ENCODE peak calls at places on chromosomes 3 and 15, in eight cellular contexts. One of them, this sample, is unnamed.

GRCh38 chr3:72517804-72518442 is 330.3 kb downstream of the SHQ1 start:
- DNase-seq in stimulated activated CD4-positive, alpha-beta T cell treated with anti-CD3 and anti-CD28 coated beads, TNF-alpha, amount 100 ng/mL, for 4 hours: no peak
- DNase-seq in NCI-H1105: no peak
- DNase-seq in AG08396: no peak
- DNase-seq in C1 segment of cervical spinal cord: no peak
- DNase-seq in nucleus accumbens: no peak
- DNase-seq in T-cell: no peak
- DNase-seq in CD8-positive, alpha-beta memory T cell: no peak
- DNase-seq in this sample: no peak

GRCh38 chr3:31004025-31004678 is 109.7 kb upstream of the GADL1 start:
- DNase-seq in AG08396: peak; percentile 65
- DNase-seq in NCI-H1105: no peak
- DNase-seq in T-cell: no peak
- DNase-seq in stimulated activated CD4-positive, alpha-beta T cell treated with anti-CD3 and anti-CD28 coated beads, TNF-alpha, amount 100 ng/mL, for 4 hours: no peak
- DNase-seq in CD8-positive, alpha-beta memory T cell: no peak
- DNase-seq in C1 segment of cervical spinal cord: no peak
- DNase-seq in nucleus accumbens: no peak
- DNase-seq in this sample: no peak

GRCh38 chr3:99875925-99876781 is 58.5 kb downstream of the CMSS1 start:
- DNase-seq in CD8-positive, alpha-beta memory T cell: peak; percentile 65
- DNase-seq in nucleus accumbens: peak; percentile 64
- DNase-seq in stimulated activated CD4-positive, alpha-beta T cell treated with anti-CD3 and anti-CD28 coated beads, TNF-alpha, amount 100 ng/mL, for 4 hours: peak; percentile 60
- DNase-seq in C1 segment of cervical spinal cord: peak; percentile 60
- DNase-seq in AG08396: peak; percentile 85
- DNase-seq in T-cell: peak; percentile 52
- DNase-seq in NCI-H1105: peak; percentile 63
- DNase-seq in this sample: peak; percentile 67

GRCh38 chr3:149567307-149567861 is 90.4 kb downstream of the WWTR1 start:
- DNase-seq in nucleus accumbens: no peak
- DNase-seq in NCI-H1105: no peak
- DNase-seq in T-cell: no peak
- DNase-seq in C1 segment of cervical spinal cord: no peak
- DNase-seq in AG08396: no peak
- DNase-seq in stimulated activated CD4-positive, alpha-beta T cell treated with anti-CD3 and anti-CD28 coated beads, TNF-alpha, amount 100 ng/mL, for 4 hours: no peak
- DNase-seq in CD8-positive, alpha-beta memory T cell: no peak
- DNase-seq in this sample: no peak

GRCh38 chr3:64612916-64613526 is 74.8 kb downstream of the ADAMTS9 start:
- DNase-seq in T-cell: no peak
- DNase-seq in AG08396: no peak
- DNase-seq in nucleus accumbens: no peak
- DNase-seq in stimulated activated CD4-positive, alpha-beta T cell treated with anti-CD3 and anti-CD28 coated beads, TNF-alpha, amount 100 ng/mL, for 4 hours: no peak
- DNase-seq in NCI-H1105: no peak
- DNase-seq in CD8-positive, alpha-beta memory T cell: no peak
- DNase-seq in C1 segment of cervical spinal cord: no peak
- DNase-seq in this sample: no peak

GRCh38 chr3:8658326-8659212 is 14.0 kb upstream of the SSUH2 start:
- DNase-seq in stimulated activated CD4-positive, alpha-beta T cell treated with anti-CD3 and anti-CD28 coated beads, TNF-alpha, amount 100 ng/mL, for 4 hours: no peak
- DNase-seq in NCI-H1105: peak; percentile 52
- DNase-seq in nucleus accumbens: no peak
- DNase-seq in AG08396: no peak
- DNase-seq in T-cell: no peak
- DNase-seq in CD8-positive, alpha-beta memory T cell: no peak
- DNase-seq in C1 segment of cervical spinal cord: no peak
- DNase-seq in this sample: no peak

GRCh38 chr15:100687532-100688215 is 85.3 kb downstream of the ASB7 start:
- DNase-seq in nucleus accumbens: no peak
- DNase-seq in CD8-positive, alpha-beta memory T cell: no peak
- DNase-seq in AG08396: peak; percentile 50
- DNase-seq in T-cell: no peak
- DNase-seq in C1 segment of cervical spinal cord: no peak
- DNase-seq in NCI-H1105: no peak
- DNase-seq in stimulated activated CD4-positive, alpha-beta T cell treated with anti-CD3 and anti-CD28 coated beads, TNF-alpha, amount 100 ng/mL, for 4 hours: no peak
- DNase-seq in this sample: no peak

GRCh38 chr3:172065967-172066762 is 26.8 kb downstream of the FNDC3B start:
- DNase-seq in AG08396: no peak
- DNase-seq in T-cell: no peak
- DNase-seq in stimulated activated CD4-positive, alpha-beta T cell treated with anti-CD3 and anti-CD28 coated beads, TNF-alpha, amount 100 ng/mL, for 4 hours: no peak
- DNase-seq in C1 segment of cervical spinal cord: no peak
- DNase-seq in nucleus accumbens: no peak
- DNase-seq in CD8-positive, alpha-beta memory T cell: no peak
- DNase-seq in NCI-H1105: no peak
- DNase-seq in this sample: no peak

GRCh38 chr3:177300039-177300833 is 103.0 kb upstream of the TBL1XR1 start:
- DNase-seq in AG08396: no peak
- DNase-seq in CD8-positive, alpha-beta memory T cell: no peak
- DNase-seq in T-cell: no peak
- DNase-seq in nucleus accumbens: no peak
- DNase-seq in C1 segment of cervical spinal cord: no peak
- DNase-seq in NCI-H1105: no peak
- DNase-seq in stimulated activated CD4-positive, alpha-beta T cell treated with anti-CD3 and anti-CD28 coated beads, TNF-alpha, amount 100 ng/mL, for 4 hours: no peak
- DNase-seq in this sample: no peak

GRCh38 chr15:47337106-47337505 is 380.2 kb upstream of the SEMA6D start:
- DNase-seq in AG08396: no peak
- DNase-seq in stimulated activated CD4-positive, alpha-beta T cell treated with anti-CD3 and anti-CD28 coated beads, TNF-alpha, amount 100 ng/mL, for 4 hours: no peak
- DNase-seq in CD8-positive, alpha-beta memory T cell: no peak
- DNase-seq in C1 segment of cervical spinal cord: no peak
- DNase-seq in T-cell: no peak
- DNase-seq in NCI-H1105: no peak
- DNase-seq in nucleus accumbens: no peak
- DNase-seq in this sample: no peak

GRCh38 chr15:31511707-31512310 is 185.2 kb downstream of the KLF13 start:
- DNase-seq in T-cell: peak; percentile 43
- DNase-seq in nucleus accumbens: no peak
- DNase-seq in NCI-H1105: no peak
- DNase-seq in C1 segment of cervical spinal cord: no peak
- DNase-seq in AG08396: no peak
- DNase-seq in CD8-positive, alpha-beta memory T cell: peak; percentile 55
- DNase-seq in stimulated activated CD4-positive, alpha-beta T cell treated with anti-CD3 and anti-CD28 coated beads, TNF-alpha, amount 100 ng/mL, for 4 hours: peak; percentile 21
- DNase-seq in this sample: peak; percentile 62

GRCh38 chr3:55654123-55654787 is 167.1 kb upstream of the WNT5A start:
- DNase-seq in CD8-positive, alpha-beta memory T cell: no peak
- DNase-seq in C1 segment of cervical spinal cord: no peak
- DNase-seq in NCI-H1105: no peak
- DNase-seq in nucleus accumbens: no peak
- DNase-seq in stimulated activated CD4-positive, alpha-beta T cell treated with anti-CD3 and anti-CD28 coated beads, TNF-alpha, amount 100 ng/mL, for 4 hours: no peak
- DNase-seq in T-cell: no peak
- DNase-seq in AG08396: no peak
- DNase-seq in this sample: no peak

GRCh38 chr3:16467368-16467767 is 46.1 kb downstream of the RFTN1 start:
- DNase-seq in CD8-positive, alpha-beta memory T cell: peak; percentile 28
- DNase-seq in NCI-H1105: no peak
- DNase-seq in T-cell: peak; percentile 45
- DNase-seq in stimulated activated CD4-positive, alpha-beta T cell treated with anti-CD3 and anti-CD28 coated beads, TNF-alpha, amount 100 ng/mL, for 4 hours: peak; percentile 15
- DNase-seq in AG08396: no peak
- DNase-seq in C1 segment of cervical spinal cord: no peak
- DNase-seq in nucleus accumbens: no peak
- DNase-seq in this sample: peak; percentile 31

GRCh38 chr15:57559875-57560274 is 31.8 kb upstream of the MYZAP start:
- DNase-seq in NCI-H1105: peak; percentile 15
- DNase-seq in AG08396: peak; percentile 52
- DNase-seq in T-cell: peak; percentile 5
- DNase-seq in stimulated activated CD4-positive, alpha-beta T cell treated with anti-CD3 and anti-CD28 coated beads, TNF-alpha, amount 100 ng/mL, for 4 hours: peak; percentile 46
- DNase-seq in CD8-positive, alpha-beta memory T cell: peak; percentile 16
- DNase-seq in nucleus accumbens: peak; percentile 25
- DNase-seq in C1 segment of cervical spinal cord: peak; percentile 24
- DNase-seq in this sample: peak; percentile 38

GRCh38 chr3:125146601-125147490 is 65.7 kb downstream of the SLC12A8 start:
- DNase-seq in stimulated activated CD4-positive, alpha-beta T cell treated with anti-CD3 and anti-CD28 coated beads, TNF-alpha, amount 100 ng/mL, for 4 hours: no peak
- DNase-seq in NCI-H1105: no peak
- DNase-seq in nucleus accumbens: no peak
- DNase-seq in T-cell: no peak
- DNase-seq in C1 segment of cervical spinal cord: no peak
- DNase-seq in AG08396: no peak
- DNase-seq in CD8-positive, alpha-beta memory T cell: no peak
- DNase-seq in this sample: no peak

GRCh38 chr3:18442743-18443669 is 17.9 kb upstream of the SATB1 start:
- DNase-seq in nucleus accumbens: no peak
- DNase-seq in stimulated activated CD4-positive, alpha-beta T cell treated with anti-CD3 and anti-CD28 coated beads, TNF-alpha, amount 100 ng/mL, for 4 hours: no peak
- DNase-seq in C1 segment of cervical spinal cord: no peak
- DNase-seq in T-cell: no peak
- DNase-seq in CD8-positive, alpha-beta memory T cell: no peak
- DNase-seq in AG08396: no peak
- DNase-seq in NCI-H1105: no peak
- DNase-seq in this sample: no peak

GRCh38 chr15:68991723-68992122 is 22.8 kb upstream of the NOX5 start:
- DNase-seq in NCI-H1105: peak; percentile 14
- DNase-seq in C1 segment of cervical spinal cord: no peak
- DNase-seq in nucleus accumbens: no peak
- DNase-seq in CD8-positive, alpha-beta memory T cell: no peak
- DNase-seq in stimulated activated CD4-positive, alpha-beta T cell treated with anti-CD3 and anti-CD28 coated beads, TNF-alpha, amount 100 ng/mL, for 4 hours: no peak
- DNase-seq in T-cell: no peak
- DNase-seq in AG08396: no peak
- DNase-seq in this sample: no peak

GRCh38 chr3:184344579-184345350 is 7.4 kb downstream of the FAM131A start:
- DNase-seq in NCI-H1105: no peak
- DNase-seq in C1 segment of cervical spinal cord: no peak
- DNase-seq in stimulated activated CD4-positive, alpha-beta T cell treated with anti-CD3 and anti-CD28 coated beads, TNF-alpha, amount 100 ng/mL, for 4 hours: no peak
- DNase-seq in T-cell: no peak
- DNase-seq in nucleus accumbens: no peak
- DNase-seq in CD8-positive, alpha-beta memory T cell: no peak
- DNase-seq in AG08396: no peak
- DNase-seq in this sample: no peak

GRCh38 chr3:134384963-134385362 is 10.7 kb upstream of the AMOTL2 start:
- DNase-seq in stimulated activated CD4-positive, alpha-beta T cell treated with anti-CD3 and anti-CD28 coated beads, TNF-alpha, amount 100 ng/mL, for 4 hours: no peak
- DNase-seq in nucleus accumbens: no peak
- DNase-seq in C1 segment of cervical spinal cord: no peak
- DNase-seq in CD8-positive, alpha-beta memory T cell: no peak
- DNase-seq in AG08396: no peak
- DNase-seq in NCI-H1105: no peak
- DNase-seq in T-cell: no peak
- DNase-seq in this sample: no peak

GRCh38 chr15:26023691-26024090 is 160.6 kb upstream of the ATP10A start:
- DNase-seq in AG08396: no peak
- DNase-seq in C1 segment of cervical spinal cord: no peak
- DNase-seq in CD8-positive, alpha-beta memory T cell: no peak
- DNase-seq in T-cell: no peak
- DNase-seq in stimulated activated CD4-positive, alpha-beta T cell treated with anti-CD3 and anti-CD28 coated beads, TNF-alpha, amount 100 ng/mL, for 4 hours: no peak
- DNase-seq in NCI-H1105: no peak
- DNase-seq in nucleus accumbens: no peak
- DNase-seq in this sample: no peak

GRCh38 chr3:16528581-16528993 is 15.1 kb upstream of the RFTN1 start:
- DNase-seq in stimulated activated CD4-positive, alpha-beta T cell treated with anti-CD3 and anti-CD28 coated beads, TNF-alpha, amount 100 ng/mL, for 4 hours: no peak
- DNase-seq in nucleus accumbens: no peak
- DNase-seq in CD8-positive, alpha-beta memory T cell: no peak
- DNase-seq in AG08396: no peak
- DNase-seq in NCI-H1105: no peak
- DNase-seq in T-cell: no peak
- DNase-seq in C1 segment of cervical spinal cord: no peak
- DNase-seq in this sample: no peak

GRCh38 chr3:119297169-119297568 is 3.0 kb downstream of the ARHGAP31 start:
- DNase-seq in CD8-positive, alpha-beta memory T cell: no peak
- DNase-seq in C1 segment of cervical spinal cord: no peak
- DNase-seq in T-cell: no peak
- DNase-seq in AG08396: peak; percentile 43
- DNase-seq in NCI-H1105: no peak
- DNase-seq in stimulated activated CD4-positive, alpha-beta T cell treated with anti-CD3 and anti-CD28 coated beads, TNF-alpha, amount 100 ng/mL, for 4 hours: no peak
- DNase-seq in nucleus accumbens: no peak
- DNase-seq in this sample: no peak

GRCh38 chr3:144771401-144771870 is 799.8 kb downstream of the DIPK2A start:
- DNase-seq in nucleus accumbens: no peak
- DNase-seq in CD8-positive, alpha-beta memory T cell: no peak
- DNase-seq in stimulated activated CD4-positive, alpha-beta T cell treated with anti-CD3 and anti-CD28 coated beads, TNF-alpha, amount 100 ng/mL, for 4 hours: no peak
- DNase-seq in AG08396: no peak
- DNase-seq in C1 segment of cervical spinal cord: no peak
- DNase-seq in NCI-H1105: no peak
- DNase-seq in T-cell: no peak
- DNase-seq in this sample: no peak

GRCh38 chr3:140268610-140269009 is 333.6 kb downstream of the CLSTN2 start:
- DNase-seq in NCI-H1105: no peak
- DNase-seq in AG08396: no peak
- DNase-seq in CD8-positive, alpha-beta memory T cell: no peak
- DNase-seq in T-cell: no peak
- DNase-seq in stimulated activated CD4-positive, alpha-beta T cell treated with anti-CD3 and anti-CD28 coated beads, TNF-alpha, amount 100 ng/mL, for 4 hours: no peak
- DNase-seq in nucleus accumbens: no peak
- DNase-seq in C1 segment of cervical spinal cord: no peak
- DNase-seq in this sample: no peak

GRCh38 chr3:132038198-132038825 is 3.5 kb upstream of the CPNE4 start:
- DNase-seq in T-cell: no peak
- DNase-seq in nucleus accumbens: no peak
- DNase-seq in NCI-H1105: peak; percentile 57
- DNase-seq in C1 segment of cervical spinal cord: no peak
- DNase-seq in AG08396: peak; percentile 37
- DNase-seq in CD8-positive, alpha-beta memory T cell: no peak
- DNase-seq in stimulated activated CD4-positive, alpha-beta T cell treated with anti-CD3 and anti-CD28 coated beads, TNF-alpha, amount 100 ng/mL, for 4 hours: no peak
- DNase-seq in this sample: no peak

GRCh38 chr3:34275811-34276210 is 477.4 kb downstream of the PDCD6IP start:
- DNase-seq in CD8-positive, alpha-beta memory T cell: no peak
- DNase-seq in nucleus accumbens: no peak
- DNase-seq in stimulated activated CD4-positive, alpha-beta T cell treated with anti-CD3 and anti-CD28 coated beads, TNF-alpha, amount 100 ng/mL, for 4 hours: no peak
- DNase-seq in NCI-H1105: no peak
- DNase-seq in AG08396: no peak
- DNase-seq in T-cell: no peak
- DNase-seq in C1 segment of cervical spinal cord: no peak
- DNase-seq in this sample: no peak

GRCh38 chr15:48400086-48400485 is 68.9 kb downstream of the DUT start:
- DNase-seq in C1 segment of cervical spinal cord: no peak
- DNase-seq in NCI-H1105: no peak
- DNase-seq in CD8-positive, alpha-beta memory T cell: no peak
- DNase-seq in T-cell: no peak
- DNase-seq in stimulated activated CD4-positive, alpha-beta T cell treated with anti-CD3 and anti-CD28 coated beads, TNF-alpha, amount 100 ng/mL, for 4 hours: no peak
- DNase-seq in AG08396: no peak
- DNase-seq in nucleus accumbens: no peak
- DNase-seq in this sample: no peak

GRCh38 chr3:40437893-40438292 is 19.2 kb upstream of the RPL14 start:
- DNase-seq in NCI-H1105: no peak
- DNase-seq in C1 segment of cervical spinal cord: no peak
- DNase-seq in CD8-positive, alpha-beta memory T cell: no peak
- DNase-seq in nucleus accumbens: no peak
- DNase-seq in stimulated activated CD4-positive, alpha-beta T cell treated with anti-CD3 and anti-CD28 coated beads, TNF-alpha, amount 100 ng/mL, for 4 hours: no peak
- DNase-seq in AG08396: no peak
- DNase-seq in T-cell: no peak
- DNase-seq in this sample: no peak

GRCh38 chr15:79896131-79896633 is 632 bp downstream of the MTHFS start:
- DNase-seq in C1 segment of cervical spinal cord: no peak
- DNase-seq in T-cell: peak; percentile 36
- DNase-seq in AG08396: no peak
- DNase-seq in NCI-H1105: no peak
- DNase-seq in stimulated activated CD4-positive, alpha-beta T cell treated with anti-CD3 and anti-CD28 coated beads, TNF-alpha, amount 100 ng/mL, for 4 hours: no peak
- DNase-seq in CD8-positive, alpha-beta memory T cell: no peak
- DNase-seq in nucleus accumbens: no peak
- DNase-seq in this sample: no peak

GRCh38 chr3:46987485-46988401 is 8.3 kb downstream of the NBEAL2 start:
- DNase-seq in T-cell: peak; percentile 87
- DNase-seq in stimulated activated CD4-positive, alpha-beta T cell treated with anti-CD3 and anti-CD28 coated beads, TNF-alpha, amount 100 ng/mL, for 4 hours: peak; percentile 71
- DNase-seq in NCI-H1105: no peak
- DNase-seq in CD8-positive, alpha-beta memory T cell: peak; percentile 92
- DNase-seq in C1 segment of cervical spinal cord: no peak
- DNase-seq in AG08396: no peak
- DNase-seq in nucleus accumbens: no peak
- DNase-seq in this sample: peak; percentile 91

GRCh38 chr3:187382609-187383151 is 14.5 kb downstream of the RTP4 start:
- DNase-seq in nucleus accumbens: no peak
- DNase-seq in NCI-H1105: no peak
- DNase-seq in stimulated activated CD4-positive, alpha-beta T cell treated with anti-CD3 and anti-CD28 coated beads, TNF-alpha, amount 100 ng/mL, for 4 hours: no peak
- DNase-seq in CD8-positive, alpha-beta memory T cell: no peak
- DNase-seq in C1 segment of cervical spinal cord: no peak
- DNase-seq in T-cell: no peak
- DNase-seq in AG08396: no peak
- DNase-seq in this sample: no peak

GRCh38 chr3:149581681-149582349 is 76.0 kb downstream of the WWTR1 start:
- DNase-seq in nucleus accumbens: peak; percentile 73
- DNase-seq in stimulated activated CD4-positive, alpha-beta T cell treated with anti-CD3 and anti-CD28 coated beads, TNF-alpha, amount 100 ng/mL, for 4 hours: no peak
- DNase-seq in AG08396: peak; percentile 58
- DNase-seq in NCI-H1105: no peak
- DNase-seq in CD8-positive, alpha-beta memory T cell: no peak
- DNase-seq in T-cell: no peak
- DNase-seq in C1 segment of cervical spinal cord: no peak
- DNase-seq in this sample: no peak

GRCh38 chr3:183178833-183179549 is 16.5 kb upstream of the LAMP3 start:
- DNase-seq in CD8-positive, alpha-beta memory T cell: peak; percentile 16
- DNase-seq in AG08396: peak; percentile 55
- DNase-seq in T-cell: no peak
- DNase-seq in C1 segment of cervical spinal cord: peak; percentile 20
- DNase-seq in nucleus accumbens: peak; percentile 72
- DNase-seq in stimulated activated CD4-positive, alpha-beta T cell treated with anti-CD3 and anti-CD28 coated beads, TNF-alpha, amount 100 ng/mL, for 4 hours: peak; percentile 46
- DNase-seq in NCI-H1105: no peak
- DNase-seq in this sample: peak; percentile 13

GRCh38 chr3:173700336-173700735 is 302.8 kb downstream of the NLGN1 start:
- DNase-seq in CD8-positive, alpha-beta memory T cell: no peak
- DNase-seq in stimulated activated CD4-positive, alpha-beta T cell treated with anti-CD3 and anti-CD28 coated beads, TNF-alpha, amount 100 ng/mL, for 4 hours: no peak
- DNase-seq in nucleus accumbens: no peak
- DNase-seq in AG08396: no peak
- DNase-seq in C1 segment of cervical spinal cord: no peak
- DNase-seq in T-cell: no peak
- DNase-seq in NCI-H1105: no peak
- DNase-seq in this sample: no peak

This sample was measured in central memory CD4-positive, alpha-beta T cell.